ENCODE peak calls at places on chromosomes 13 and 19, in eight cellular contexts. Q, U, C, O, H, W, V and D are unnamed samples.

GRCh38 chr13:71814806-71815205 is 52.2 kb downstream of the DACH1 start:
- DNase-seq in C (no peak), W (no peak), Q (no peak), U (no peak), O (no peak), V (no peak), H (no peak), D (no peak)

GRCh38 chr19:51102991-51103390 is 5.2 kb downstream of the CTU1 start:
- DNase-seq in O (no peak), V (no peak), Q (no peak), H (no peak), W (no peak), C (no peak), U (no peak), D (no peak)

GRCh38 chr19:41997121-41997850 is 3.3 kb upstream of the ATP1A3 start:
- DNase-seq in O (peak), W (peak), C (peak), Q (no peak), V (peak), U (peak), H (peak), D (peak)

GRCh38 chr13:41991936-41992335 is 31.0 kb upstream of the VWA8 start:
- DNase-seq in U (no peak), V (no peak), Q (no peak), O (no peak), H (no peak), W (no peak), C (no peak), D (no peak)

GRCh38 chr19:46416077-46416709 is 2.8 kb upstream of the CCDC8 start:
- DNase-seq in O (peak), V (peak), C (peak), H (peak), Q (peak), U (peak), W (peak), D (peak)

GRCh38 chr19:17370026-17370587 is 7.0 kb downstream of the PLVAP start:
- DNase-seq in O (no peak), H (no peak), C (no peak), W (no peak), V (no peak), U (no peak), Q (no peak), D (no peak)

GRCh38 chr13:99905224-99905623 is 66.3 kb downstream of the ZIC5 start:
- DNase-seq in U (no peak), H (no peak), Q (no peak), O (no peak), W (no peak), V (no peak), C (no peak), D (no peak)

GRCh38 chr13:98447881-98448641 is 128.8 kb downstream of the STK24 start:
- DNase-seq in O (peak), C (no peak), Q (peak), V (peak), W (no peak), H (peak), U (peak), D (peak)

GRCh38 chr19:50703915-50704548 is 15.6 kb downstream of the SHANK1 start:
- DNase-seq in H (peak), Q (no peak), U (no peak), V (peak), W (no peak), O (peak), C (no peak), D (no peak)

GRCh38 chr19:7729211-7729610 is 2.7 kb downstream of the CLEC4G start:
- DNase-seq in C (no peak), H (no peak), O (peak), V (no peak), W (no peak), U (peak), Q (no peak), D (no peak)

GRCh38 chr19:50710612-50711011 is 9.0 kb downstream of the SHANK1 start:
- DNase-seq in V (no peak), O (no peak), Q (no peak), C (no peak), W (no peak), U (no peak), H (no peak), D (no peak)

GRCh38 chr13:30743319-30744055 is 8.1 kb downstream of the ALOX5AP start:
- DNase-seq in U (no peak), Q (peak), W (peak), V (no peak), C (peak), O (no peak), H (peak), D (no peak)

GRCh38 chr19:46000497-46001246 is 5.4 kb downstream of the CCDC61 start:
- DNase-seq in Q (no peak), W (no peak), H (no peak), U (peak), C (peak), V (peak), O (peak), D (no peak)

GRCh38 chr19:4609878-4610511 is 29.3 kb upstream of the TNFAIP8L1 start:
- DNase-seq in C (no peak), U (no peak), O (peak), H (no peak), V (no peak), W (no peak), Q (no peak), D (no peak)

GRCh38 chr19:3969435-3970312 is 1.2 kb downstream of the DAPK3 start:
- DNase-seq in W (peak), O (peak), Q (peak), C (no peak), V (peak), U (peak), H (peak), D (no peak)

GRCh38 chr19:17058236-17058635 is 17.0 kb downstream of the HAUS8 start:
- DNase-seq in Q (no peak), O (no peak), V (no peak), U (no peak), C (no peak), H (no peak), W (peak), D (no peak)

GRCh38 chr19:56751078-56751489 is 79.5 kb upstream of the ZNF835 start:
- DNase-seq in C (no peak), V (peak), H (no peak), U (no peak), O (no peak), Q (peak), W (no peak), D (no peak)

GRCh38 chr19:4967738-4968461 is 1.0 kb upstream of the KDM4B start:
- DNase-seq in V (no peak), U (no peak), C (no peak), H (no peak), Q (no peak), O (no peak), W (no peak), D (no peak)

GRCh38 chr19:13573268-13573667 is 67.0 kb upstream of the CACNA1A start:
- DNase-seq in Q (no peak), V (no peak), W (no peak), O (peak), H (no peak), U (peak), C (no peak), D (no peak)

GRCh38 chr19:46299004-46299509 is 2.2 kb downstream of the HIF3A start:
- DNase-seq in W (peak), V (peak), O (no peak), Q (peak), U (no peak), H (peak), C (peak), D (no peak)

GRCh38 chr19:32662186-32662585 is 12.8 kb downstream of the ANKRD27 start:
- DNase-seq in U (no peak), Q (no peak), V (no peak), O (no peak), C (no peak), W (no peak), H (no peak), D (no peak)

GRCh38 chr13:30618186-30618937 is 642 bp downstream of the USPL1 start:
- DNase-seq in O (no peak), C (no peak), W (peak), H (no peak), Q (peak), V (no peak), U (no peak), D (no peak)

GRCh38 chr19:1717970-1718264 is 35.4 kb upstream of the ONECUT3 start:
- DNase-seq in H (no peak), Q (no peak), C (no peak), O (no peak), W (no peak), V (no peak), U (no peak), D (no peak)

GRCh38 chr13:29497137-29497654 is 98.3 kb downstream of the SLC7A1 start:
- DNase-seq in O (no peak), U (no peak), Q (peak), W (no peak), V (no peak), C (no peak), H (no peak), D (peak)

GRCh38 chr13:59680429-59681024 is 483.2 kb downstream of the DIAPH3 start:
- DNase-seq in C (no peak), U (no peak), Q (no peak), V (peak), W (peak), O (no peak), H (no peak), D (no peak)

GRCh38 chr13:52004508-52005183 is 6.6 kb downstream of the ATP7B start:
- DNase-seq in O (no peak), H (no peak), U (no peak), Q (no peak), C (peak), W (no peak), V (no peak), D (no peak)

GRCh38 chr19:27744926-27745844 is 1467.8 kb downstream of the UQCRFS1 start:
- DNase-seq in H (no peak), U (no peak), C (peak), W (no peak), O (peak), Q (no peak), V (no peak), D (no peak)

GRCh38 chr19:13906525-13906904 is 514 bp downstream of the CC2D1A start:
- DNase-seq in H (no peak), V (no peak), C (peak), W (peak), O (no peak), Q (no peak), U (no peak), D (no peak)

GRCh38 chr19:3367572-3368440 is 1.4 kb downstream of the NFIC start:
- DNase-seq in W (peak), Q (peak), U (no peak), C (peak), H (no peak), O (peak), V (peak), D (no peak)

GRCh38 chr13:113045214-113046007 is 60.2 kb upstream of the F7 start:
- DNase-seq in U (no peak), V (no peak), O (no peak), C (no peak), W (no peak), H (no peak), Q (no peak), D (no peak)

GRCh38 chr19:47020992-47021496 is 1.4 kb downstream of the NPAS1 start:
- DNase-seq in Q (no peak), U (peak), C (no peak), V (no peak), O (peak), W (no peak), H (no peak), D (no peak)

DNA sequence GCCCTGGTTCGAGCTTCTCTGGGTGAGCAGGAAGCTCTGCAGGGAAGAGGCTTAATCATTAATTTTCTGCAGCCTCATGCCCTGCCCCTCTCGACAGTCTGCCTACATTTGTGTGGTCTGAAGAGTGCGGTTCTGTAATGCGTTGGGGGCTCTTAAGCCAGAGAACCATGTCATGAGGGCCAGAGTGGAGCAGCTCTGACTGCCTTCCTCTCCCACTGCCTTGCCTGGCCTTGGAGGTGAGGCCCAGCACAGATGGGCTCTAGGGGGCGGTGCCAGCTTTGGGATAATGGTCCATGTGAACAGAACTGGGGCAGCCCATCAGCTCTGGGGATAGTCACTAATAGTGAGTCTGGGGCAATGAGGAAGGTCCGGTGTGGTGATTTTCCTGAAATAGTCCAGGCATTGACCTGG is 5.7 kb downstream of the FGF9 start:
- DNase-seq in U (peak), H (no peak), V (no peak), Q (no peak), C (peak), W (no peak), O (peak), D (no peak)
- TF ChIP-seq CTCF in U (no peak), H (no peak), V (peak), Q (no peak), C (no peak), W (peak), O (peak), D (no peak)

DNA sequence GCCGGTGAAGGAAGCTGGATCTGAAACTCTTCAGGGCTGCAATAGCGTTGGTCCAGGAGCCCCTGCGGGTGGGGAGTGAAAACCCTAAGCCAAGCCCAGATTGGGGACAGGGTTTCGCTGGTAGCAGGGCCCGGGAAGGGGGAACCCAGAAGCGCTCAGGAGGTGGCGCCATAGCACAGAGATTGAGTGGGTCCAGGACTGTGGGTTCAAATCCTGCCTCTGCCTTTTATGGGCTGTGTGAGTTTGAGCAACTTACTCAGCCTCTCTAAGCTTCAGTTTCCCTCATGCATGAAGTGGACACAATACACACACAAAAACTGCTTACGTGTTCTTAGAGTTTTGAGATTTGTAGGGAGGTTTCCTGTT is 8.3 kb upstream of the SYCN start:
- DNase-seq in Q (no peak), U (peak), H (no peak), O (peak), C (peak), W (no peak), V (peak), D (peak)
- TF ChIP-seq CTCF in Q (no peak), U (peak), H (peak), O (peak), C (no peak), W (peak), V (peak), D (peak)

GRCh38 chr13:111212517-111212873 is 97.4 kb downstream of the ARHGEF7 start:
- DNase-seq in O (no peak), W (no peak), Q (no peak), V (no peak), C (no peak), H (no peak), U (no peak), D (no peak)
- TF ChIP-seq CTCF in O (no peak), W (no peak), Q (no peak), V (no peak), C (no peak), H (no peak), U (no peak), D (no peak)

GRCh38 chr13:79543883-79544282 is 62.9 kb downstream of the NDFIP2 start:
- DNase-seq in Q (no peak), H (no peak), W (no peak), V (no peak), U (no peak), C (no peak), O (no peak), D (no peak)

GRCh38 chr13:79547211-79547610 is 66.3 kb downstream of the NDFIP2 start:
- DNase-seq in O (no peak), U (no peak), Q (no peak), C (no peak), H (no peak), W (no peak), V (no peak), D (no peak)

GRCh38 chr13:79547821-79548220 is 66.9 kb downstream of the NDFIP2 start:
- DNase-seq in Q (no peak), C (no peak), U (no peak), O (no peak), V (no peak), H (no peak), W (no peak), D (no peak)

GRCh38 chr13:79549355-79550106 is 68.6 kb downstream of the NDFIP2 start:
- DNase-seq in H (no peak), W (no peak), U (no peak), Q (no peak), C (no peak), O (no peak), V (no peak), D (no peak)

GRCh38 chr13:79548886-79549285 is 67.9 kb downstream of the NDFIP2 start:
- DNase-seq in U (no peak), W (peak), Q (no peak), O (no peak), C (no peak), H (no peak), V (peak), D (no peak)
- TF ChIP-seq CTCF in U (no peak), W (peak), Q (no peak), O (peak), C (no peak), H (peak), V (peak), D (peak)

GRCh38 chr19:55146648-55147218 is 2.3 kb downstream of the TNNT1 start:
- DNase-seq in H (peak), V (peak), U (peak), C (peak), O (peak), Q (no peak), W (no peak), D (no peak)
- TF ChIP-seq CTCF in H (no peak), V (no peak), U (no peak), C (no peak), O (no peak), Q (no peak), W (no peak), D (no peak)

GRCh38 chr13:20867408-20867807 is 35.1 kb downstream of the XPO4 start:
- DNase-seq in H (no peak), Q (no peak), V (no peak), C (no peak), O (no peak), W (no peak), U (no peak), D (no peak)

GRCh38 chr13:20873348-20873747 is 29.2 kb downstream of the XPO4 start:
- DNase-seq in Q (no peak), W (peak), O (no peak), U (no peak), H (no peak), V (peak), C (no peak), D (no peak)

GRCh38 chr13:20869540-20869939 is 33.0 kb downstream of the XPO4 start:
- DNase-seq in H (no peak), Q (no peak), O (no peak), W (no peak), C (no peak), V (peak), U (no peak), D (no peak)

GRCh38 chr13:20870829-20871228 is 31.7 kb downstream of the XPO4 start:
- DNase-seq in O (no peak), C (no peak), V (no peak), W (no peak), H (no peak), Q (no peak), U (no peak), D (no peak)
- TF ChIP-seq CTCF in O (no peak), C (no peak), V (no peak), W (no peak), H (no peak), Q (no peak), U (no peak), D (no peak)

GRCh38 chr19:29988351-29988750 is 46.3 kb downstream of the URI1 start:
- DNase-seq in O (peak), H (no peak), Q (no peak), C (no peak), W (no peak), U (peak), V (no peak), D (no peak)
- TF ChIP-seq CTCF in O (peak), H (no peak), Q (no peak), C (no peak), W (no peak), U (no peak), V (peak), D (no peak)

GRCh38 chr13:111048387-111048786 is 66.7 kb upstream of the ARHGEF7 start:
- DNase-seq in U (no peak), V (no peak), W (no peak), Q (no peak), H (no peak), C (no peak), O (no peak), D (no peak)

GRCh38 chr13:111051656-111052232 is 63.4 kb upstream of the ARHGEF7 start:
- DNase-seq in Q (no peak), V (no peak), U (no peak), H (no peak), O (no peak), W (no peak), C (no peak), D (no peak)

GRCh38 chr13:111051041-111051440 is 64.1 kb upstream of the ARHGEF7 start:
- DNase-seq in V (no peak), O (no peak), Q (no peak), H (no peak), W (no peak), C (no peak), U (no peak), D (no peak)

GRCh38 chr13:111050539-111050879 is 64.6 kb upstream of the ARHGEF7 start:
- DNase-seq in V (no peak), U (no peak), Q (no peak), H (no peak), W (no peak), O (no peak), C (no peak), D (no peak)

GRCh38 chr13:111049791-111050538 is 65.1 kb upstream of the ARHGEF7 start:
- DNase-seq in Q (peak), O (no peak), U (peak), V (no peak), H (no peak), W (no peak), C (peak), D (no peak)
- TF ChIP-seq CTCF in Q (no peak), O (peak), U (no peak), V (peak), H (peak), W (peak), C (peak), D (peak)

DNA sequence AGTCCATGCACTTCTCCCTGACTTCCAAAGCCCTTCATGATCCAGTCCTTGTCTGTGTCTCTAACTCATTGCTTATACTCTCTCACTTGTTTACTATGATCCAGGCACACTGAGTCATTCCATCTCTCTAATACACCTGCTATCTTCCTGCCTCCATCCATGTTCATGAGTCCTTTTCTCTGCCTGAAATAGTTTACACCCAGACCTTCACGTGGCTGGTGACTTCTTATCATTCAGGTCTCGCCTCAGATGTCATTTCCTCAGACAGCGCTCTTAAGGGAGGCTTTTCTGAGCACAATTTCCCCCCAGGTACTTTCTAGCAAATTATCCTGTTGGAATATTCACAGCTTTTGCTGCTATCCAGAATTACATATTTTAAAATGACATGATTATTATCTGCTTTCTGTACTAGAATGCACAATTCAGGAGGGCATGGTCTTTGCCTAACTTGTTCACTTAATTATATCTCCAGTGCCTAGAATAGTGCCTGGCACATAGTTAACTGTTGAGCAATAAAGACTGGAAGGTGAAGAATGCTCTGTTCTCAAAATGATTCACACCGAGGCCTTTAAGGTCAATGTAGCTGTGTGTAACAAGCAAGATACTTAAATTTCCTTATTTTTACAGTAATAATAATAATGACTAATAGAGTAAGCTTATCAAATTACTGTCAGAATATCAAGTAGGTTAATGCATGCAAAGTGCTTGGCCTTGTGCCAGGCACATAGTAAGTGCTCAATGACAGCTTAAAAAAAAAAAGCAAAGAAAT is 183.7 kb upstream of the SPRY2 start:
- DNase-seq in W (no peak), C (no peak), O (no peak), Q (no peak), H (no peak), V (no peak), U (no peak), D (no peak)
- TF ChIP-seq CTCF in W (no peak), C (no peak), O (no peak), Q (no peak), H (no peak), V (no peak), U (no peak), D (no peak)

GRCh38 chr13:102466836-102467235 is 65.0 kb upstream of the FGF14 start:
- DNase-seq in W (no peak), O (no peak), U (no peak), Q (no peak), C (no peak), V (peak), H (no peak), D (no peak)
- TF ChIP-seq CTCF in W (no peak), O (no peak), U (no peak), Q (no peak), C (no peak), V (no peak), H (no peak), D (no peak)